ENCODE peak calls at places on chromosome 17, in five cellular contexts. X is SJSA1, P is HAP-1, Q is astrocyte of the cerebellum, S is endothelial cell of umbilical vein. D is an unnamed sample.
A peak's percentile ranks its signal among the peaks of the same experiment; 100 is the strongest.

GRCh38 chr17:35684046-35684802 is 47.2 kb upstream of the RASL10B start:
- DNase-seq in X (peak; percentile 24), P (no peak), Q (peak; percentile 68), S (peak; percentile 6), D (peak; percentile 19)

GRCh38 chr17:57144567-57144966 is 59.5 kb downstream of the AKAP1 start:
- DNase-seq in X (no peak), P (no peak), Q (no peak), S (no peak), D (no peak)

GRCh38 chr17:39064814-39065213 is 86.6 kb downstream of the PLXDC1 start:
- DNase-seq in X (no peak), P (no peak), Q (peak; percentile 31), S (no peak), D (no peak)

GRCh38 chr17:43360376-43360738 is 38.4 kb upstream of the ARL4D start:
- DNase-seq in X (no peak), P (no peak), Q (peak; percentile 59), S (peak; percentile 74), D (peak; percentile 58)

GRCh38 chr17:63698381-63698885 is 1.5 kb downstream of the LIMD2 start:
- DNase-seq in X (no peak), P (no peak), Q (no peak), S (peak; percentile 24), D (no peak)

GRCh38 chr17:19244796-19245195 is 7.6 kb downstream of the EPN2 start:
- DNase-seq in X (no peak), P (no peak), Q (no peak), S (no peak), D (no peak)

GRCh38 chr17:50668025-50668837 is 33.5 kb downstream of the ABCC3 start:
- DNase-seq in X (peak; percentile 45), P (no peak), Q (no peak), S (peak; percentile 49), D (no peak)

GRCh38 chr17:78933959-78934568 is 8.9 kb upstream of the TIMP2 start:
- DNase-seq in X (peak; percentile 98), P (no peak), Q (peak; percentile 99), S (peak; percentile 96), D (peak; percentile 100)

GRCh38 chr17:33964344-33964979 is 290.6 kb upstream of the CCL2 start:
- DNase-seq in X (no peak), P (no peak), Q (no peak), S (no peak), D (no peak)

GRCh38 chr17:80465316-80465974 is 11.0 kb downstream of the NPTX1 start:
- DNase-seq in X (no peak), P (no peak), Q (no peak), S (no peak), D (peak; percentile 93)

GRCh38 chr17:28348979-28349378 is 8.3 kb downstream of the POLDIP2 start:
- DNase-seq in X (no peak), P (no peak), Q (no peak), S (no peak), D (no peak)

GRCh38 chr17:74960739-74961342 is 11.7 kb downstream of the HID1 start:
- DNase-seq in X (peak; percentile 44), P (peak; percentile 77), Q (no peak), S (no peak), D (peak; percentile 34)

GRCh38 chr17:20234266-20234665 is 225.1 kb downstream of the SPECC1 start:
- DNase-seq in X (no peak), P (no peak), Q (no peak), S (no peak), D (no peak)

GRCh38 chr17:42107597-42108576 is 4.6 kb downstream of the DHX58 start:
- DNase-seq in X (no peak), P (peak; percentile 45), Q (no peak), S (peak; percentile 58), D (peak; percentile 93)

GRCh38 chr17:21214777-21215541 is 998 bp upstream of the TMEM11 start:
- DNase-seq in X (no peak), P (no peak), Q (no peak), S (no peak), D (peak; percentile 56)

GRCh38 chr17:21285164-21286065 is 904 bp downstream of the MAP2K3 start:
- DNase-seq in X (peak; percentile 44), P (no peak), Q (no peak), S (peak; percentile 54), D (no peak)

GRCh38 chr17:70137451-70138230 is 31.7 kb upstream of the KCNJ2 start:
- DNase-seq in X (peak; percentile 62), P (no peak), Q (peak; percentile 88), S (peak; percentile 80), D (no peak)

GRCh38 chr17:18988546-18989173 is 15.9 kb downstream of the FAM83G start:
- DNase-seq in X (no peak), P (no peak), Q (no peak), S (no peak), D (no peak)

GRCh38 chr17:63647936-63648335 is 25.7 kb downstream of the MAP3K3 start:
- DNase-seq in X (no peak), P (no peak), Q (peak; percentile 46), S (no peak), D (peak; percentile 4)

GRCh38 chr17:3659541-3660111 is 8.8 kb downstream of the TAX1BP3 start:
- DNase-seq in X (peak; percentile 85), P (no peak), Q (peak; percentile 81), S (no peak), D (no peak)

GRCh38 chr17:62780273-62780672 is 27.8 kb downstream of the MARCHF10 start:
- DNase-seq in X (no peak), P (no peak), Q (no peak), S (no peak), D (peak; percentile 22)

GRCh38 chr17:28447396-28447760 is 26.1 kb upstream of the SLC13A2 start:
- DNase-seq in X (no peak), P (no peak), Q (no peak), S (no peak), D (no peak)

GRCh38 chr17:78595135-78595810 is 18.1 kb upstream of the DNAH17 start:
- DNase-seq in X (no peak), P (no peak), Q (no peak), S (no peak), D (no peak)

GRCh38 chr17:81519284-81520020 is 6.9 kb upstream of the ACTG1 start:
- DNase-seq in X (peak; percentile 10), P (no peak), Q (no peak), S (no peak), D (no peak)

GRCh38 chr17:37358098-37358829 is 17.5 kb upstream of the C17orf78 start:
- DNase-seq in X (peak; percentile 58), P (peak; percentile 79), Q (no peak), S (peak; percentile 78), D (peak; percentile 91)

GRCh38 chr17:37361543-37361942 is 14.2 kb upstream of the C17orf78 start:
- DNase-seq in X (no peak), P (no peak), Q (no peak), S (no peak), D (no peak)

GRCh38 chr17:37358830-37359681 is 16.7 kb upstream of the C17orf78 start:
- DNase-seq in X (peak; percentile 95), P (peak; percentile 92), Q (peak; percentile 64), S (peak; percentile 95), D (peak; percentile 98)

GRCh38 chr17:37360632-37361031 is 15.2 kb upstream of the C17orf78 start:
- DNase-seq in X (no peak), P (no peak), Q (no peak), S (no peak), D (no peak)

GRCh38 chr17:37359682-37360188 is 16.1 kb upstream of the C17orf78 start:
- DNase-seq in X (no peak), P (no peak), Q (no peak), S (no peak), D (no peak)
- H3K4me3 ChIP-seq in X (peak overlapping the region; percentile 70), P (peak overlapping the region; percentile 22), Q (peak overlapping the region; percentile 94), S (peak overlapping the region; percentile 4), D (peak overlapping the region; percentile 96)

DNA sequence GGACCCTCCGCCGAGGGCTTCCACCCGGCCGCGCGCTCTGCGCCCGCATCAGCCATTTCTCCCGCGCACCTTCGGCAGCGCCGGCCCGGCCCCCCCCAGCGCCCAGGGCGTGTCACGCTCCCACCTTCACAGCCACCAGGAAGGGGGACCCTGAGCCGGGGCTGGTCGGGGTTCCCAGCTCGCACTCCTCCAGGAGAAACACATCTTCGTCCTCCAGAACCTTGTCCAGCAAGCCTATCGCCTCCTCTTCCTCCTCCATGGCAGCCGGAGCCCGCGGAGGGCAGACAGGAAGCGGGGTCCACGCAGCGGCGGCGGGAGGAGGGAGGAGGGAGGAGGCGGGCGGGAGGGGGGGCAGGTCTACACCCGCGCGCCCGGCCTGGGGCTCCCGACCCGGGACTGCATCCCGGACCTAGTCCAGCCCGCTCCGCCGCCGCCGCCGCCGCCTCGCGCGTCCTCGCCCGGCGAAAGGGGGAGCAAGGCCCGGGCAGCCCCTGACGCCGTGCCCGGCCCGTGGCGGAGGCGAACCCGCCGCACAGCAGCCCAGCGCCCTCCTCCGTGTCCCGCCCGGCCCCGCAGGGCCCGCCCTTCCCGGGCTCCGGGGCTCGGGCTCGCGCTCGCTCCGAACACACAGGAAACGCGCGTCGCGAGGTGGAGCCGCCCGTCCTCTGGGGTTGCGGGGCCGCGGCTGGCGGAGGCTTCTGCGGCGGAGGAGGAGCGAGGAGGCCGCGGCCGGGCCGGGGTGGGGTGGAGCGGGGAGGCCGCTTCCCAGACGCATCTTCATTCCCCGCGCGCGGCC is 70.8 kb downstream of the ABR start:
- DNase-seq in X (peak; percentile 56), P (peak; percentile 11), Q (no peak), S (peak; percentile 42), D (no peak)
- H3K4me3 ChIP-seq in X (peak overlapping the region; percentile 90), P (peak overlapping the region; percentile 39), Q (peak overlapping the region; percentile 52), S (peak overlapping the region; percentile 64), D (peak overlapping the region; percentile 54)

DNA sequence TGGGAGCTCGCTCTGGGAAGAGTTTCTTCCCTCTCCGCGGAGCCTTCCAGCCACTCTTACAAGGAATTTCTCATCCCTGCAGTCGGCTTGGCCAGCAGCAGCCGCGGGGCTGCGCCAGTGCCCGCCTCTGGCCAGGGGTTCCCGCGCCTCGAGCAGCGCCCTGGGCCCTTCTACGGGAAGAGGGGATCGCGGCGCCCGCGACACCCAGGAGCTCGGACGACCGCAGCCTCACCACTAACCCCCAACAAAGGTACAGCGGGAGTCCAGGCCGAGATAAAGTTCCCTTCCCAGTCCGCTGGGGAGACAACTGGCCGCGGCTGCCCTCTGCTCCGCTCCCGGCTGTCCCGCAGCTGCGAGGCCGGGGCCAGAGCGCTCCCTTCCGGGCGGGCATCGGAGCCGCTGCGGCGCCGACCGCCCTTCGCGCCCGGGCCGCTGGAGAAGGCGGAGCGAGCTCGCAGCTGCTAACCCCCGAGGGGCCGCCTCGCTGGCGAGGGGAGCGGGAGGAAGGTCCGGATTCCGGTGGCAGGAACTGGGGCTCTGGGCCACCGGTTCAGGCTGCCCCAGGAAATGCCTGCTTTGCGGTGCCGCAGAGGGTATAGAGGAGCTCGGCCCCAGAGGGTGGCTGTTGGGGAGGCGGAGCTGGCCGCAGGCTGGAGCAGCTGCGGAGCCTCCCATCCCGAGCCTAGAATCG is 3.6 kb upstream of the HS3ST3B1 start:
- DNase-seq in X (peak; percentile 75), P (no peak), Q (no peak), S (peak; percentile 11), D (peak; percentile 76)
- H3K4me3 ChIP-seq in X (peak overlapping the region; percentile 47), P (no peak overlapping the region), Q (peak overlapping the region; percentile 45), S (no peak overlapping the region), D (peak overlapping the region; percentile 35)

GRCh38 chr17:17664073-17664470 is 17.2 kb upstream of the RAI1 start:
- DNase-seq in X (no peak), P (no peak), Q (no peak), S (no peak), D (peak; percentile 48)

GRCh38 chr17:17665255-17665654 is 16.0 kb upstream of the RAI1 start:
- DNase-seq in X (no peak), P (no peak), Q (no peak), S (no peak), D (no peak)

GRCh38 chr17:17661834-17662233 is 19.4 kb upstream of the RAI1 start:
- DNase-seq in X (no peak), P (no peak), Q (no peak), S (no peak), D (peak; percentile 48)

GRCh38 chr17:17661134-17661533 is 20.1 kb upstream of the RAI1 start:
- DNase-seq in X (no peak), P (no peak), Q (no peak), S (no peak), D (no peak)

GRCh38 chr17:17663160-17664072 is 17.8 kb upstream of the RAI1 start:
- DNase-seq in X (peak; percentile 87), P (peak; percentile 48), Q (peak; percentile 91), S (peak; percentile 87), D (peak; percentile 97)
- H3K4me3 ChIP-seq in X (no peak overlapping the region), P (no peak overlapping the region), Q (no peak overlapping the region), S (no peak overlapping the region), D (no peak overlapping the region)

D was measured in SJCRH30.